ENCODE peak calls at places on chromosomes 11 and 22, in nine cellular contexts. E is breast epithelium; C is upper lobe of right lung; Z is spleen; U is CD4-positive, alpha-beta memory T cell; V is gastrocnemius medialis; K is thoracic aorta; T is lower lobe of right lung; J is SK-N-SH. M is an unnamed sample.

GRCh38 chr11:13826505-13827278 is 135.8 kb upstream of the SPON1 start:
- DNase-seq in E (no peak), C (no peak), Z (no peak), U (no peak), V (no peak), K (no peak), T (no peak), J (no peak), M (no peak)

GRCh38 chr11:100719809-100720221 is 32.7 kb downstream of the ARHGAP42 start:
- DNase-seq in E (no peak), C (no peak), Z (no peak), U (no peak), V (peak; percentile 50), K (peak; percentile 13), T (no peak), J (no peak), M (no peak)

GRCh38 chr11:10556590-10556989 is 11.9 kb downstream of the LYVE1 start:
- DNase-seq in E (no peak), C (no peak), Z (no peak), U (no peak), V (no peak), K (no peak), T (no peak), J (no peak), M (no peak)

GRCh38 chr11:123196060-123196714 is 1.1 kb upstream of the CLMP start:
- DNase-seq in E (no peak), C (no peak), Z (no peak), U (no peak), V (no peak), K (no peak), T (no peak), J (no peak), M (no peak)

GRCh38 chr11:5992604-5993251 is 5.9 kb upstream of the OR52L1 start:
- DNase-seq in E (no peak), C (no peak), Z (no peak), U (no peak), V (no peak), K (no peak), T (no peak), J (peak; percentile 45), M (no peak)

GRCh38 chr11:8016396-8016949 is 29.3 kb downstream of the EIF3F start:
- DNase-seq in E (no peak), C (peak; percentile 6), Z (no peak), U (no peak), V (no peak), K (no peak), T (no peak), J (no peak), M (no peak)

GRCh38 chr11:26858098-26858497 is 135.8 kb upstream of the FIBIN start:
- DNase-seq in E (no peak), C (no peak), Z (no peak), U (no peak), V (no peak), K (no peak), T (no peak), J (no peak), M (no peak)

GRCh38 chr11:107691003-107691402 is 20.9 kb downstream of the SLN start:
- DNase-seq in E (no peak), C (no peak), Z (no peak), U (no peak), V (no peak), K (no peak), T (no peak), J (no peak), M (no peak)

GRCh38 chr11:43921561-43922294 is 20.7 kb upstream of the C11orf96 start:
- DNase-seq in E (no peak), C (no peak), Z (no peak), U (no peak), V (no peak), K (no peak), T (no peak), J (no peak), M (no peak)

GRCh38 chr11:28566643-28567042 is 458.5 kb downstream of the METTL15 start:
- DNase-seq in E (no peak), C (no peak), Z (peak; percentile 67), U (no peak), V (peak; percentile 6), K (peak; percentile 60), T (peak; percentile 37), J (peak; percentile 1), M (no peak)

GRCh38 chr11:76783901-76784813 is 1.0 kb downstream of the TSKU start:
- DNase-seq in E (peak; percentile 63), C (peak; percentile 80), Z (peak; percentile 74), U (no peak), V (no peak), K (no peak), T (no peak), J (peak; percentile 97), M (no peak)

GRCh38 chr22:20663137-20663828 is 110.6 kb upstream of the SERPIND1 start:
- DNase-seq in E (no peak), C (no peak), Z (no peak), U (no peak), V (no peak), K (no peak), T (no peak), J (no peak), M (no peak)

GRCh38 chr22:23498811-23499798 is 81.0 kb downstream of the IGLL1 start:
- DNase-seq in E (no peak), C (peak; percentile 48), Z (peak; percentile 73), U (no peak), V (no peak), K (no peak), T (peak; percentile 20), J (no peak), M (no peak)

GRCh38 chr11:42315267-42315666 is 855.8 kb upstream of the LRRC4C start:
- DNase-seq in E (no peak), C (no peak), Z (no peak), U (no peak), V (no peak), K (no peak), T (no peak), J (no peak), M (no peak)

GRCh38 chr11:126104420-126104819 is 41.8 kb upstream of the CDON start:
- DNase-seq in E (no peak), C (no peak), Z (peak; percentile 58), U (no peak), V (no peak), K (no peak), T (no peak), J (no peak), M (no peak)

GRCh38 chr22:38262051-38262795 is 10.6 kb downstream of the TMEM184B start:
- DNase-seq in E (peak; percentile 68), C (peak; percentile 88), Z (peak; percentile 87), U (peak; percentile 41), V (no peak), K (no peak), T (peak; percentile 82), J (peak; percentile 29), M (peak; percentile 19)

GRCh38 chr11:47330002-47330911 is 22.2 kb downstream of the MYBPC3 start:
- DNase-seq in E (no peak), C (no peak), Z (peak; percentile 70), U (no peak), V (peak; percentile 43), K (no peak), T (peak; percentile 40), J (peak; percentile 33), M (peak; percentile 13)

GRCh38 chr11:44030276-44030932 is 17.4 kb upstream of the ACCSL start:
- DNase-seq in E (no peak), C (no peak), Z (no peak), U (no peak), V (no peak), K (no peak), T (no peak), J (no peak), M (no peak)

GRCh38 chr11:72446929-72447753 is 12.8 kb upstream of the CLPB start:
- DNase-seq in E (no peak), C (no peak), Z (no peak), U (peak; percentile 45), V (no peak), K (no peak), T (no peak), J (peak; percentile 72), M (peak; percentile 50)

GRCh38 chr11:33643167-33643817 is 57.3 kb downstream of the C11orf91 start:
- DNase-seq in E (no peak), C (no peak), Z (no peak), U (no peak), V (no peak), K (no peak), T (no peak), J (no peak), M (no peak)

GRCh38 chr11:128686045-128686741 is 7.7 kb upstream of the FLI1 start:
- DNase-seq in E (no peak), C (no peak), Z (peak; percentile 82), U (no peak), V (no peak), K (no peak), T (no peak), J (peak; percentile 49), M (peak; percentile 31)

GRCh38 chr22:30471616-30472318 is at the start of gene SEC14L3:
- DNase-seq in E (no peak), C (no peak), Z (no peak), U (no peak), V (no peak), K (no peak), T (peak; percentile 60), J (no peak), M (no peak)

GRCh38 chr22:42883121-42883520 is 26.0 kb upstream of the ARFGAP3 start:
- DNase-seq in E (no peak), C (no peak), Z (no peak), U (no peak), V (no peak), K (no peak), T (no peak), J (no peak), M (no peak)
- H3K36me3 ChIP-seq in E (no peaks in the 10 kb centered on the region), C (peaks cover 81% of the 10 kb centered on the region), Z (peaks cover 94% of the 10 kb centered on the region), U (peaks cover 50% of the 10 kb centered on the region), V (peaks cover 35% of the 10 kb centered on the region), K (peaks cover 80% of the 10 kb centered on the region), T (peaks cover 97% of the 10 kb centered on the region), J (no peaks in the 10 kb centered on the region), M (no peaks in the 10 kb centered on the region)

GRCh38 chr11:12029738-12030363 is 21.4 kb upstream of the DKK3 start:
- DNase-seq in E (no peak), C (no peak), Z (no peak), U (no peak), V (no peak), K (no peak), T (no peak), J (no peak), M (no peak)
- H3K27ac ChIP-seq in E (no peak overlapping the region), C (no peak overlapping the region), Z (no peak overlapping the region), U (no peak overlapping the region), V (no peak overlapping the region), K (no peak overlapping the region), T (no peak overlapping the region), J (no peak overlapping the region), M (no peak overlapping the region)

DNA sequence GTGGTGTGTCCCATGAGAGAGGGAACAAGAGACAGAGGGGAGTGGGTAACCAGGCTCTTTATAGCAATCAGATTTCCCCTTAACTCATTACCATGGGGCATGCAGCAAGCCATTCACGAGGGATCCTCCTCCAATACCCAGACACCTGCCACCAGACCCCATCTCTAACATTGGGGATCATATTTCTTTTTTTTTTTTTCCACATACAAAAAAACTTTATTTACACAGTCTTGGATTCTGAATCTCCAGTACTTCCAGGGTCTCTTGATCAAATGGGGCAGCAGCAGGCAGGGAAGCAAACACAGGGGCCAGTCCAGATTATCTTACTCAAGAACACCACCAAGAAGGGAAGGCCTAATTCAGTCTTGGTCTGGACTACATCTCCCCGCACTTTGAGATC is 4.3 kb downstream of the DLAT start:
- DNase-seq in E (no peak), C (no peak), Z (no peak), U (no peak), V (no peak), K (no peak), T (no peak), J (no peak), M (no peak)
- H3K36me3 ChIP-seq in E (no peaks in the 10 kb centered on the region), C (peaks cover 60% of the 10 kb centered on the region), Z (peaks cover 43% of the 10 kb centered on the region), U (peaks cover 18% of the 10 kb centered on the region), V (peaks cover 56% of the 10 kb centered on the region), K (peaks cover 19% of the 10 kb centered on the region), T (peaks cover 65% of the 10 kb centered on the region), J (peaks cover 31% of the 10 kb centered on the region), M (peaks cover 5% of the 10 kb centered on the region)

GRCh38 chr22:17853066-17853465 is 78.8 kb upstream of the BID start:
- DNase-seq in E (no peak), C (no peak), Z (no peak), U (no peak), V (no peak), K (no peak), T (no peak), J (no peak), M (no peak)
- H3K27ac ChIP-seq in E (no peak overlapping the region), C (no peak overlapping the region), Z (no peak overlapping the region), U (no peak overlapping the region), V (no peak overlapping the region), K (no peak overlapping the region), T (no peak overlapping the region), J (no peak overlapping the region), M (no peak overlapping the region)

M was measured in naive thymus-derived CD4-positive, alpha-beta T cell.